ENCODE peak calls at places on chromosomes 16 and 17, in ten cellular contexts. One of them, this sample, is unnamed.

GRCh38 chr17:49514374-49514738 is 19.3 kb downstream of the NGFR start:
- DNase-seq in stimulated activated CD4-positive, alpha-beta T cell treated with anti-CD3 and anti-CD28 coated beads, Interleukin-1b, Interleukin-23, amount 100 ng/mL, for 24 hours: no peak
- DNase-seq in lung: no peak
- DNase-seq in MV-4-11: peak
- DNase-seq in stimulated activated CD8-positive, alpha-beta memory T cell treated with anti-CD3 and anti-CD28 coated beads, Interleukin-15, amount 100 ng/mL, for 24 hours: no peak
- DNase-seq in stomach: no peak
- DNase-seq in H7: peak
- DNase-seq in activated T-cell treated with anti-CD3 and anti-CD28 coated beads for 1 hour: no peak
- DNase-seq in dorsolateral prefrontal cortex: no peak
- DNase-seq in caudate nucleus: no peak
- DNase-seq in this sample: no peak

GRCh38 chr16:14548933-14549788 is 80.9 kb downstream of the PARN start:
- DNase-seq in stimulated activated CD4-positive, alpha-beta T cell treated with anti-CD3 and anti-CD28 coated beads, Interleukin-1b, Interleukin-23, amount 100 ng/mL, for 24 hours: no peak
- DNase-seq in lung: no peak
- DNase-seq in MV-4-11: no peak
- DNase-seq in stimulated activated CD8-positive, alpha-beta memory T cell treated with anti-CD3 and anti-CD28 coated beads, Interleukin-15, amount 100 ng/mL, for 24 hours: no peak
- DNase-seq in stomach: no peak
- DNase-seq in H7: no peak
- DNase-seq in activated T-cell treated with anti-CD3 and anti-CD28 coated beads for 1 hour: no peak
- DNase-seq in dorsolateral prefrontal cortex: no peak
- DNase-seq in caudate nucleus: no peak
- DNase-seq in this sample: no peak

GRCh38 chr16:5056347-5056746 is 9.4 kb downstream of the C16orf89 start:
- DNase-seq in stimulated activated CD4-positive, alpha-beta T cell treated with anti-CD3 and anti-CD28 coated beads, Interleukin-1b, Interleukin-23, amount 100 ng/mL, for 24 hours: no peak
- DNase-seq in lung: no peak
- DNase-seq in MV-4-11: peak
- DNase-seq in stimulated activated CD8-positive, alpha-beta memory T cell treated with anti-CD3 and anti-CD28 coated beads, Interleukin-15, amount 100 ng/mL, for 24 hours: peak
- DNase-seq in stomach: peak
- DNase-seq in H7: peak
- DNase-seq in activated T-cell treated with anti-CD3 and anti-CD28 coated beads for 1 hour: peak
- DNase-seq in dorsolateral prefrontal cortex: no peak
- DNase-seq in caudate nucleus: no peak
- DNase-seq in this sample: no peak

GRCh38 chr17:30541802-30542201 is 64.6 kb downstream of the GOSR1 start:
- DNase-seq in stimulated activated CD4-positive, alpha-beta T cell treated with anti-CD3 and anti-CD28 coated beads, Interleukin-1b, Interleukin-23, amount 100 ng/mL, for 24 hours: no peak
- DNase-seq in lung: no peak
- DNase-seq in MV-4-11: no peak
- DNase-seq in stimulated activated CD8-positive, alpha-beta memory T cell treated with anti-CD3 and anti-CD28 coated beads, Interleukin-15, amount 100 ng/mL, for 24 hours: no peak
- DNase-seq in stomach: no peak
- DNase-seq in H7: no peak
- DNase-seq in activated T-cell treated with anti-CD3 and anti-CD28 coated beads for 1 hour: no peak
- DNase-seq in dorsolateral prefrontal cortex: no peak
- DNase-seq in caudate nucleus: no peak
- DNase-seq in this sample: no peak

GRCh38 chr17:50524838-50525237 is 7.7 kb upstream of the EPN3 start:
- DNase-seq in stimulated activated CD4-positive, alpha-beta T cell treated with anti-CD3 and anti-CD28 coated beads, Interleukin-1b, Interleukin-23, amount 100 ng/mL, for 24 hours: no peak
- DNase-seq in lung: no peak
- DNase-seq in MV-4-11: no peak
- DNase-seq in stimulated activated CD8-positive, alpha-beta memory T cell treated with anti-CD3 and anti-CD28 coated beads, Interleukin-15, amount 100 ng/mL, for 24 hours: no peak
- DNase-seq in stomach: no peak
- DNase-seq in H7: no peak
- DNase-seq in activated T-cell treated with anti-CD3 and anti-CD28 coated beads for 1 hour: no peak
- DNase-seq in dorsolateral prefrontal cortex: no peak
- DNase-seq in caudate nucleus: no peak
- DNase-seq in this sample: no peak

GRCh38 chr17:65560628-65561371 is 648 bp downstream of the AXIN2 start:
- DNase-seq in stimulated activated CD4-positive, alpha-beta T cell treated with anti-CD3 and anti-CD28 coated beads, Interleukin-1b, Interleukin-23, amount 100 ng/mL, for 24 hours: no peak
- DNase-seq in lung: peak
- DNase-seq in MV-4-11: peak
- DNase-seq in stimulated activated CD8-positive, alpha-beta memory T cell treated with anti-CD3 and anti-CD28 coated beads, Interleukin-15, amount 100 ng/mL, for 24 hours: peak
- DNase-seq in stomach: peak
- DNase-seq in H7: peak
- DNase-seq in activated T-cell treated with anti-CD3 and anti-CD28 coated beads for 1 hour: peak
- DNase-seq in dorsolateral prefrontal cortex: peak
- DNase-seq in caudate nucleus: peak
- DNase-seq in this sample: peak

GRCh38 chr17:57604771-57605733 is 140.0 kb downstream of the CCDC182 start:
- DNase-seq in stimulated activated CD4-positive, alpha-beta T cell treated with anti-CD3 and anti-CD28 coated beads, Interleukin-1b, Interleukin-23, amount 100 ng/mL, for 24 hours: no peak
- DNase-seq in lung: no peak
- DNase-seq in MV-4-11: peak
- DNase-seq in stimulated activated CD8-positive, alpha-beta memory T cell treated with anti-CD3 and anti-CD28 coated beads, Interleukin-15, amount 100 ng/mL, for 24 hours: no peak
- DNase-seq in stomach: peak
- DNase-seq in H7: peak
- DNase-seq in activated T-cell treated with anti-CD3 and anti-CD28 coated beads for 1 hour: no peak
- DNase-seq in dorsolateral prefrontal cortex: peak
- DNase-seq in caudate nucleus: peak
- DNase-seq in this sample: peak

GRCh38 chr16:24833352-24833751 is 12.4 kb upstream of the SLC5A11 start:
- DNase-seq in stimulated activated CD4-positive, alpha-beta T cell treated with anti-CD3 and anti-CD28 coated beads, Interleukin-1b, Interleukin-23, amount 100 ng/mL, for 24 hours: no peak
- DNase-seq in lung: no peak
- DNase-seq in MV-4-11: no peak
- DNase-seq in stimulated activated CD8-positive, alpha-beta memory T cell treated with anti-CD3 and anti-CD28 coated beads, Interleukin-15, amount 100 ng/mL, for 24 hours: no peak
- DNase-seq in stomach: no peak
- DNase-seq in H7: no peak
- DNase-seq in activated T-cell treated with anti-CD3 and anti-CD28 coated beads for 1 hour: no peak
- DNase-seq in dorsolateral prefrontal cortex: no peak
- DNase-seq in caudate nucleus: no peak
- DNase-seq in this sample: no peak

GRCh38 chr16:81680444-81681263 is 98.4 kb upstream of the PLCG2 start:
- DNase-seq in stimulated activated CD4-positive, alpha-beta T cell treated with anti-CD3 and anti-CD28 coated beads, Interleukin-1b, Interleukin-23, amount 100 ng/mL, for 24 hours: no peak
- DNase-seq in lung: peak
- DNase-seq in MV-4-11: no peak
- DNase-seq in stimulated activated CD8-positive, alpha-beta memory T cell treated with anti-CD3 and anti-CD28 coated beads, Interleukin-15, amount 100 ng/mL, for 24 hours: no peak
- DNase-seq in stomach: no peak
- DNase-seq in H7: no peak
- DNase-seq in activated T-cell treated with anti-CD3 and anti-CD28 coated beads for 1 hour: no peak
- DNase-seq in dorsolateral prefrontal cortex: no peak
- DNase-seq in caudate nucleus: no peak
- DNase-seq in this sample: no peak

GRCh38 chr16:59973966-59974365 is 1239.8 kb upstream of the GOT2 start:
- DNase-seq in stimulated activated CD4-positive, alpha-beta T cell treated with anti-CD3 and anti-CD28 coated beads, Interleukin-1b, Interleukin-23, amount 100 ng/mL, for 24 hours: no peak
- DNase-seq in lung: no peak
- DNase-seq in MV-4-11: no peak
- DNase-seq in stimulated activated CD8-positive, alpha-beta memory T cell treated with anti-CD3 and anti-CD28 coated beads, Interleukin-15, amount 100 ng/mL, for 24 hours: no peak
- DNase-seq in stomach: no peak
- DNase-seq in H7: no peak
- DNase-seq in activated T-cell treated with anti-CD3 and anti-CD28 coated beads for 1 hour: no peak
- DNase-seq in dorsolateral prefrontal cortex: no peak
- DNase-seq in caudate nucleus: no peak
- DNase-seq in this sample: no peak

GRCh38 chr17:33671493-33671892 is 378.4 kb upstream of the ASIC2 start:
- DNase-seq in stimulated activated CD4-positive, alpha-beta T cell treated with anti-CD3 and anti-CD28 coated beads, Interleukin-1b, Interleukin-23, amount 100 ng/mL, for 24 hours: no peak
- DNase-seq in lung: no peak
- DNase-seq in MV-4-11: no peak
- DNase-seq in stimulated activated CD8-positive, alpha-beta memory T cell treated with anti-CD3 and anti-CD28 coated beads, Interleukin-15, amount 100 ng/mL, for 24 hours: no peak
- DNase-seq in stomach: no peak
- DNase-seq in H7: no peak
- DNase-seq in activated T-cell treated with anti-CD3 and anti-CD28 coated beads for 1 hour: no peak
- DNase-seq in dorsolateral prefrontal cortex: no peak
- DNase-seq in caudate nucleus: no peak
- DNase-seq in this sample: no peak

This sample was measured in nucleus accumbens.